ENCODE peak calls at places on chromosomes 11 and 22, in eight cellular contexts. V is OCI-LY7, A is smooth muscle cell of the brain vasculature, W is iPS-NIHi11, L is Right ventricle myocardium inferior, S is anterior cingulate cortex, T is foreskin melanocyte, K is NCI-H460. G is an unnamed sample.

GRCh38 chr11:59706518-59707285 is 6.9 kb downstream of the OR10V1 start:
- DNase-seq in L (no peak), K (no peak), A (no peak), T (peak), V (no peak), S (no peak), W (no peak), G (no peak)

GRCh38 chr11:22832315-22833041 is 2.9 kb upstream of the SVIP start:
- DNase-seq in W (no peak), V (no peak), L (no peak), S (no peak), A (no peak), T (no peak), K (peak), G (no peak)

GRCh38 chr11:133800666-133801065 is 44.6 kb downstream of the SPATA19 start:
- DNase-seq in V (no peak), S (no peak), A (no peak), W (no peak), K (no peak), L (no peak), T (no peak), G (no peak)

GRCh38 chr11:69425895-69426544 is 55.4 kb upstream of the LINC01488 start:
- DNase-seq in T (no peak), W (no peak), S (no peak), L (no peak), A (no peak), V (no peak), K (no peak), G (no peak)

GRCh38 chr11:125063429-125064043 is 431 bp downstream of the SLC37A2 start:
- DNase-seq in T (no peak), V (no peak), W (peak), A (no peak), K (no peak), L (no peak), S (no peak), G (no peak)

GRCh38 chr11:130427581-130428211 is 713 bp downstream of the ADAMTS8 start:
- DNase-seq in V (no peak), L (peak), K (no peak), A (no peak), W (peak), T (no peak), S (peak), G (no peak)

GRCh38 chr22:42581762-42582716 is 28.3 kb downstream of the SERHL2 start:
- DNase-seq in S (peak), W (peak), V (peak), K (peak), A (no peak), T (peak), L (peak), G (peak)

GRCh38 chr11:71447791-71448256 is 369 bp downstream of the DHCR7 start:
- DNase-seq in T (no peak), W (peak), K (no peak), S (no peak), A (no peak), V (peak), L (peak), G (no peak)

GRCh38 chr11:57320067-57320718 is 4.6 kb downstream of the TNKS1BP1 start:
- DNase-seq in A (no peak), T (no peak), S (no peak), K (no peak), V (no peak), L (no peak), W (no peak), G (no peak)

G was measured in right cardiac atrium.